ENCODE peak calls at places on chromosomes 5 and 9, in five cellular contexts. One of them, this sample, is unnamed.

GRCh38 chr9:118918180-118918579 is 451.1 kb downstream of the BRINP1 start:
- DNase-seq in suprapubic skin: no peak
- DNase-seq in stomach: no peak
- DNase-seq in HepG2: no peak
- DNase-seq in H1: no peak
- DNase-seq in this sample: no peak

GRCh38 chr9:237141-237857 is 22.6 kb downstream of the DOCK8 start:
- DNase-seq in suprapubic skin: no peak
- DNase-seq in stomach: no peak
- DNase-seq in HepG2: no peak
- DNase-seq in H1: no peak
- DNase-seq in this sample: no peak

GRCh38 chr5:80136751-80137272 is 101.7 kb downstream of the THBS4 start:
- DNase-seq in suprapubic skin: no peak
- DNase-seq in stomach: no peak
- DNase-seq in HepG2: no peak
- DNase-seq in H1: no peak
- DNase-seq in this sample: no peak

GRCh38 chr9:70747335-70747734 is 332.9 kb upstream of the KLF9 start:
- DNase-seq in suprapubic skin: no peak
- DNase-seq in stomach: no peak
- DNase-seq in HepG2: no peak
- DNase-seq in H1: no peak
- DNase-seq in this sample: no peak

GRCh38 chr5:22970956-22971618 is 117.9 kb upstream of the CDH12 start:
- DNase-seq in suprapubic skin: no peak
- DNase-seq in stomach: no peak
- DNase-seq in HepG2: no peak
- DNase-seq in H1: no peak
- DNase-seq in this sample: no peak

GRCh38 chr9:34374905-34375552 is 1.7 kb downstream of the MYORG start:
- DNase-seq in suprapubic skin: no peak
- DNase-seq in stomach: peak
- DNase-seq in HepG2: peak
- DNase-seq in H1: no peak
- DNase-seq in this sample: no peak

GRCh38 chr9:94269264-94269663 is 10.2 kb downstream of the ZNF169 start:
- DNase-seq in suprapubic skin: no peak
- DNase-seq in stomach: no peak
- DNase-seq in HepG2: peak
- DNase-seq in H1: no peak
- DNase-seq in this sample: no peak

GRCh38 chr9:5388026-5388806 is 48.5 kb upstream of the RLN1 start:
- DNase-seq in suprapubic skin: no peak
- DNase-seq in stomach: no peak
- DNase-seq in HepG2: no peak
- DNase-seq in H1: no peak
- DNase-seq in this sample: no peak

GRCh38 chr9:16921855-16922254 is 51.4 kb upstream of the BNC2 start:
- DNase-seq in suprapubic skin: no peak
- DNase-seq in stomach: no peak
- DNase-seq in HepG2: no peak
- DNase-seq in H1: peak
- DNase-seq in this sample: no peak

GRCh38 chr5:65809817-65810531 is 88.0 kb downstream of the NLN start:
- DNase-seq in suprapubic skin: no peak
- DNase-seq in stomach: peak
- DNase-seq in HepG2: no peak
- DNase-seq in H1: no peak
- DNase-seq in this sample: peak

GRCh38 chr5:170517411-170517810 is 13.6 kb downstream of the KCNIP1 start:
- DNase-seq in suprapubic skin: no peak
- DNase-seq in stomach: no peak
- DNase-seq in HepG2: no peak
- DNase-seq in H1: no peak
- DNase-seq in this sample: no peak

GRCh38 chr5:126967808-126968466 is 62.4 kb downstream of the MARCHF3 start:
- DNase-seq in suprapubic skin: no peak
- DNase-seq in stomach: no peak
- DNase-seq in HepG2: no peak
- DNase-seq in H1: no peak
- DNase-seq in this sample: no peak

GRCh38 chr9:79312686-79313421 is 258.9 kb upstream of the TLE4 start:
- DNase-seq in suprapubic skin: no peak
- DNase-seq in stomach: no peak
- DNase-seq in HepG2: no peak
- DNase-seq in H1: no peak
- DNase-seq in this sample: no peak

GRCh38 chr9:93463638-93464248 is 10.4 kb upstream of the FAM120AOS start:
- DNase-seq in suprapubic skin: no peak
- DNase-seq in stomach: no peak
- DNase-seq in HepG2: no peak
- DNase-seq in H1: no peak
- DNase-seq in this sample: no peak

GRCh38 chr9:2173861-2174260 is 158.7 kb downstream of the SMARCA2 start:
- DNase-seq in suprapubic skin: no peak
- DNase-seq in stomach: no peak
- DNase-seq in HepG2: no peak
- DNase-seq in H1: no peak
- DNase-seq in this sample: no peak

GRCh38 chr5:177535125-177535524 is 18.4 kb upstream of the DDX41 start:
- DNase-seq in suprapubic skin: no peak
- DNase-seq in stomach: no peak
- DNase-seq in HepG2: no peak
- DNase-seq in H1: no peak
- DNase-seq in this sample: no peak

GRCh38 chr9:121779381-121780117 is 128.1 kb downstream of the DAB2IP start:
- DNase-seq in suprapubic skin: no peak
- DNase-seq in stomach: no peak
- DNase-seq in HepG2: no peak
- DNase-seq in H1: no peak
- DNase-seq in this sample: no peak

GRCh38 chr5:138632900-138633489 is 57.8 kb upstream of the HSPA9 start:
- DNase-seq in suprapubic skin: no peak
- DNase-seq in stomach: peak
- DNase-seq in HepG2: peak
- DNase-seq in H1: peak
- DNase-seq in this sample: peak

GRCh38 chr9:117718701-117719100 is 14.5 kb downstream of the TLR4 start:
- DNase-seq in suprapubic skin: no peak
- DNase-seq in stomach: no peak
- DNase-seq in HepG2: no peak
- DNase-seq in H1: no peak
- DNase-seq in this sample: no peak

GRCh38 chr5:112419050-112419595 is at the start of gene EPB41L4A:
- DNase-seq in suprapubic skin: no peak
- DNase-seq in stomach: peak
- DNase-seq in HepG2: no peak
- DNase-seq in H1: no peak
- DNase-seq in this sample: peak

DNA sequence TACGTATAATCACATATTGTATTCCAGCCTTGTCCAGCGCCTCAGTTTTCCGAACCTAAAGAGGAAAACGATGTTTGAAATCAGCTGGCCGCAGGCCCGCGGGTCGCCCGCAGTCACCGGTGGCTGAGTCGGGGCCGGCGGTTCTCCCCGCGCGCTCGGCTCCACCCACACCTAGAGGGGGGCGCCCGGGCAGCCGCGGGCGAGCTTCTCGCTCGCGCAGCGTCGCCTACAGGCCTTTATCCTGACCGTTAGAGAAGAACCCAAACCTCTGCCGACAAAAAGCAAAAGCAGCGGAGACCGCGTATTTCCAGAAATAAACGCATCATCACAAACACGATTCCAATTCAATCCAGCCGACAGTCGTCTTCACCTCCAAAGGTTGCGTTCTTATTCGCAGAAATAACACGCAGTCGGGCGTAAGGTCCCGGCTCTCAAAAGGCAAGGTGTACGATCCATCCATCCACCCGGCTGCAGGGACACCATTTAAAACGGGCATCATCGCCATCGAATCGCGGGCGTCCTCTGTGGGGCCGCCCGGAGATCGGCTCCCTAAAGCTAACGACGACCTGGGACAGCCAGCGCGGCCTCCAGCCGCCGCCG is 680 bp upstream of the NIPBL start:
- DNase-seq in suprapubic skin: peak
- DNase-seq in stomach: peak
- DNase-seq in HepG2: peak
- DNase-seq in H1: no peak
- DNase-seq in this sample: peak
- TF ChIP-seq POLR2A in suprapubic skin: peak
- TF ChIP-seq POLR2A in stomach: no peak
- TF ChIP-seq POLR2A in HepG2: peak
- TF ChIP-seq POLR2A in H1: no peak
- TF ChIP-seq POLR2A in this sample: peak

GRCh38 chr9:127022913-127023665 is 99.3 kb downstream of the ANGPTL2 start:
- DNase-seq in suprapubic skin: no peak
- DNase-seq in stomach: no peak
- DNase-seq in HepG2: no peak
- DNase-seq in H1: no peak
- DNase-seq in this sample: peak

GRCh38 chr9:127020526-127021078 is 101.8 kb downstream of the ANGPTL2 start:
- DNase-seq in suprapubic skin: no peak
- DNase-seq in stomach: no peak
- DNase-seq in HepG2: no peak
- DNase-seq in H1: no peak
- DNase-seq in this sample: no peak

GRCh38 chr9:127018935-127019334 is 103.5 kb downstream of the ANGPTL2 start:
- DNase-seq in suprapubic skin: no peak
- DNase-seq in stomach: no peak
- DNase-seq in HepG2: no peak
- DNase-seq in H1: no peak
- DNase-seq in this sample: no peak

GRCh38 chr9:127020036-127020435 is 102.4 kb downstream of the ANGPTL2 start:
- DNase-seq in suprapubic skin: no peak
- DNase-seq in stomach: no peak
- DNase-seq in HepG2: no peak
- DNase-seq in H1: no peak
- DNase-seq in this sample: no peak

GRCh38 chr9:127021664-127022337 is 100.6 kb downstream of the ANGPTL2 start:
- DNase-seq in suprapubic skin: peak
- DNase-seq in stomach: peak
- DNase-seq in HepG2: no peak
- DNase-seq in H1: no peak
- DNase-seq in this sample: peak
- TF ChIP-seq EP300 in suprapubic skin: no peak
- TF ChIP-seq EP300 in stomach: peak
- TF ChIP-seq EP300 in HepG2: no peak
- TF ChIP-seq EP300 in H1: no peak
- TF ChIP-seq EP300 in this sample: peak

GRCh38 chr9:72691671-72692070 is 170.3 kb downstream of the TMC1 start:
- DNase-seq in suprapubic skin: no peak
- DNase-seq in stomach: no peak
- DNase-seq in HepG2: no peak
- DNase-seq in H1: no peak
- DNase-seq in this sample: no peak

GRCh38 chr9:72696481-72696880 is 175.1 kb downstream of the TMC1 start:
- DNase-seq in suprapubic skin: no peak
- DNase-seq in stomach: no peak
- DNase-seq in HepG2: no peak
- DNase-seq in H1: no peak
- DNase-seq in this sample: no peak

DNA sequence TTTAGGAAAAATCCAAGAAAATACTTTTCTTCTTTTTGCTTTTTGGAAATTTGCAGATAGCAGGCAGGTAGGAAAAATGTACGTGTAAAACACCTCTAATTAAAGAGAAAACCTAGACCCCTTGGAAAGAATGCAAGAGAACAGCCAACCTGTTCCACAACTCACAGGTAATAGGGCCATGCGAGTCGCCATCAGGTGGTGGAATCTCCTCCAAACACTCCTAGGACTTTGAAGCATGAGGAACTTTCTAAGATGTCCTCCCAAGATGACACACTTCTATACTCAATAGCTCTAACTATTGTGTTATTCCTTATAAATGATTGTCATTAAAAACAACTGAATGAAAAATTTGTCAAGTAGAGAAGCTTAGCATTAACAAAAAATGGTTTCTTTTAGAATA is 174.0 kb downstream of the TMC1 start:
- DNase-seq in suprapubic skin: no peak
- DNase-seq in stomach: no peak
- DNase-seq in HepG2: no peak
- DNase-seq in H1: no peak
- DNase-seq in this sample: no peak
- TF ChIP-seq CTCF in suprapubic skin: no peak
- TF ChIP-seq CTCF in stomach: no peak
- TF ChIP-seq CTCF in HepG2: no peak
- TF ChIP-seq CTCF in H1: no peak
- TF ChIP-seq CTCF in this sample: no peak

DNA sequence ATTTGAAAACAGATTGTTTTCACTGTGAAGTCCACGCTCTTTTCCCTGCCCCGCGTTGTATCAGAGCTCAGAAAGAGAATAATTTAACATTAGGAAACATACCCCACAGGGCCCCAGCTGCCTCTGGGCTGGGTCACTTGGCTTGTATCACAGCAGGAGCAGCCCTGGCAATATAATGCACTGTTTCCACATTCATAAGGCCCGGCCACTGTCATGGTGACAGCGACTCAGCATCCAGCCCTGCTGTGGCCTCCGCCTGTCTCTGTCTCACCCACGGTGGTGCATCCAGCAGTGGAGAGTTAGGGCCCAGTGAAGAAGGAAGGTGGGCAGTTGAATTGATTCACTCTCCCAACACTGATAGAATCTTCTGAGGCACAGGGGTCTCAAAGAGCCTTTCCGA is 188.9 kb downstream of the NSG2 start:
- DNase-seq in suprapubic skin: no peak
- DNase-seq in stomach: no peak
- DNase-seq in HepG2: no peak
- DNase-seq in H1: no peak
- DNase-seq in this sample: no peak
- TF ChIP-seq POLR2A in suprapubic skin: no peak
- TF ChIP-seq POLR2A in stomach: no peak
- TF ChIP-seq POLR2A in HepG2: no peak
- TF ChIP-seq POLR2A in H1: no peak
- TF ChIP-seq POLR2A in this sample: no peak

DNA sequence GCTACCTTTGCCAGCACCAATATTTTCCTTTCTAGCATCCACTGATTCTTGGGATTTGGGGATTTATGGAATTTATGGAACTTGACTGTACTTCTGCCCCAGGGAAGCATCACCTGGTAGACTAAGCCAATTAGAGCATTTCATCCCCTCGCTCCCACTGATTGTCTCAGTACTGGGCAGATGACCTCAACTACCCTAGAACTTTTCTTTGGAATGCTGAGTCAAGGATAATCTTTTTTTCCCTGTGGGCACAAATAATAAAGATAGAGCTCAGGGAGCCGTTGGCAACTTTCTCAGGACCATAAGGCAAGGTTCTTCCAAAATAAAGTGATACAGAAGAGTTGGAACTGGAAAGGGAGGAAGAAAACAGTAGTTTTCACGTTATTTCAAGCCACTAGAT is 438.4 kb downstream of the PLK2 start:
- DNase-seq in suprapubic skin: no peak
- DNase-seq in stomach: no peak
- DNase-seq in HepG2: no peak
- DNase-seq in H1: no peak
- DNase-seq in this sample: no peak
- TF ChIP-seq EP300 in suprapubic skin: no peak
- TF ChIP-seq EP300 in stomach: no peak
- TF ChIP-seq EP300 in HepG2: no peak
- TF ChIP-seq EP300 in H1: no peak
- TF ChIP-seq EP300 in this sample: no peak